ENCODE peak calls at places on chromosomes 1 and 21, in five cellular contexts. W, F, Y, P and M are unnamed samples.

GRCh38 chr1:162386292-162387225 is 5.0 kb downstream of the C1orf226 start:
- DNase-seq in F (no peak), P (no peak), Y (no peak), W (peak), M (no peak)

GRCh38 chr21:22516230-22516629 is 1518.0 kb downstream of the NCAM2 start:
- DNase-seq in W (no peak), Y (no peak), P (no peak), F (no peak), M (peak)

GRCh38 chr1:230851291-230851691 is 17.0 kb downstream of the C1orf198 start:
- DNase-seq in F (no peak), P (no peak), W (no peak), Y (no peak), M (no peak)

GRCh38 chr1:188499690-188500089 is 1670.9 kb downstream of the PLA2G4A start:
- DNase-seq in P (no peak), F (no peak), Y (no peak), W (no peak), M (no peak)

GRCh38 chr1:119611701-119612113 is 36.4 kb downstream of the ZNF697 start:
- DNase-seq in P (peak), F (peak), W (peak), Y (no peak), M (peak)

GRCh38 chr1:74392848-74393247 is 119.6 kb downstream of the LRRC53 start:
- DNase-seq in F (peak), Y (no peak), W (no peak), P (no peak), M (no peak)

GRCh38 chr1:13730751-13731482 is 30.9 kb downstream of the PRDM2 start:
- DNase-seq in W (peak), Y (peak), F (no peak), P (no peak), M (peak)

GRCh38 chr1:154784924-154785531 is 85.1 kb downstream of the KCNN3 start:
- DNase-seq in Y (peak), F (no peak), P (peak), W (no peak), M (no peak)

GRCh38 chr1:95941121-95941798 is 707.2 kb downstream of the RWDD3 start:
- DNase-seq in W (no peak), Y (no peak), F (no peak), P (no peak), M (no peak)

GRCh38 chr1:245234217-245235120 is 79.7 kb downstream of the KIF26B start:
- DNase-seq in F (no peak), Y (no peak), P (no peak), W (no peak), M (no peak)

GRCh38 chr1:172900359-172900997 is 150.3 kb downstream of the TNFSF18 start:
- DNase-seq in W (no peak), Y (no peak), F (no peak), P (no peak), M (no peak)

GRCh38 chr1:153344718-153345025 is 4.0 kb downstream of the PGLYRP4 start:
- DNase-seq in P (no peak), Y (no peak), F (no peak), W (no peak), M (peak)

GRCh38 chr1:205298191-205298994 is 23.2 kb downstream of the NUAK2 start:
- DNase-seq in F (no peak), Y (no peak), P (peak), W (no peak), M (no peak)

GRCh38 chr1:227729144-227729880 is 5.8 kb downstream of the JMJD4 start:
- DNase-seq in Y (no peak), P (no peak), W (peak), F (peak), M (no peak)

GRCh38 chr1:81912383-81912782 is 111.6 kb downstream of the ADGRL2 start:
- DNase-seq in Y (no peak), F (no peak), P (no peak), W (no peak), M (no peak)

GRCh38 chr1:84997667-84998600 is 1.0 kb upstream of the MCOLN2 start:
- DNase-seq in W (no peak), P (no peak), Y (no peak), F (peak), M (no peak)

GRCh38 chr1:51666463-51666862 is 49.6 kb downstream of the OSBPL9 start:
- DNase-seq in W (no peak), P (no peak), F (no peak), Y (no peak), M (peak)

GRCh38 chr1:12488666-12489354 is 129.2 kb downstream of the DHRS3 start:
- DNase-seq in F (no peak), Y (no peak), P (no peak), W (no peak), M (no peak)

GRCh38 chr1:66373072-66373685 is 160.8 kb upstream of the SGIP1 start:
- DNase-seq in F (no peak), W (no peak), P (no peak), Y (no peak), M (peak)

GRCh38 chr1:66152034-66152433 is 359.3 kb downstream of the PDE4B start:
- DNase-seq in W (no peak), P (no peak), Y (no peak), F (no peak), M (no peak)

GRCh38 chr1:153353226-153353947 is 4.3 kb upstream of the S100A9 start:
- DNase-seq in Y (no peak), W (peak), P (peak), F (peak), M (no peak)

GRCh38 chr1:62077821-62078220 is 116.8 kb upstream of the L1TD1 start:
- DNase-seq in F (no peak), W (no peak), P (no peak), Y (no peak), M (no peak)

GRCh38 chr1:155978973-155979429 is 654 bp upstream of the ARHGEF2 start:
- DNase-seq in W (peak), P (no peak), F (no peak), Y (no peak), M (peak)

GRCh38 chr1:8813991-8814390 is 3.4 kb downstream of the RERE start:
- DNase-seq in F (no peak), Y (no peak), P (no peak), W (no peak), M (no peak)

GRCh38 chr21:29321908-29322569 is 23.3 kb downstream of the BACH1 start:
- DNase-seq in W (no peak), Y (no peak), F (no peak), P (no peak), M (no peak)

GRCh38 chr1:110150330-110151174 is at the start of gene SLC6A17:
- DNase-seq in P (no peak), Y (no peak), F (peak), W (no peak), M (no peak)

GRCh38 chr1:237972186-237972585 is 81.5 kb upstream of the ZP4 start:
- DNase-seq in F (peak), W (no peak), P (no peak), Y (no peak), M (no peak)

GRCh38 chr21:35284199-35284598 is 235.1 kb upstream of the RUNX1 start:
- DNase-seq in W (no peak), Y (no peak), P (no peak), F (no peak), M (no peak)

GRCh38 chr1:3618576-3618903 is 6.3 kb upstream of the TPRG1L start:
- DNase-seq in W (no peak), Y (no peak), F (no peak), P (no peak), M (no peak)

GRCh38 chr1:228011721-228012311 is 5.0 kb downstream of the WNT3A start:
- DNase-seq in F (no peak), W (no peak), P (no peak), Y (no peak), M (no peak)

GRCh38 chr1:21162740-21163464 is 13.8 kb downstream of the EIF4G3 start:
- DNase-seq in Y (no peak), P (no peak), W (no peak), F (no peak), M (no peak)

GRCh38 chr1:119475866-119476439 is 31.1 kb upstream of the HSD3B1 start:
- DNase-seq in P (peak), W (peak), Y (no peak), F (peak), M (peak)

GRCh38 chr1:81551942-81552341 is 248.8 kb upstream of the ADGRL2 start:
- DNase-seq in F (no peak), W (no peak), P (no peak), Y (no peak), M (no peak)

GRCh38 chr1:89910780-89911179 is 84.1 kb upstream of the ZNF326 start:
- DNase-seq in P (no peak), W (no peak), F (no peak), Y (no peak), M (no peak)
- TF ChIP-seq REST in P (no peak), W (no peak), F (no peak), Y (no peak), M (no peak)

GRCh38 chr1:167553136-167554027 is at the start of gene CREG1:
- DNase-seq in F (peak), W (peak), P (peak), Y (no peak), M (peak)

GRCh38 chr1:167561753-167562152 is 8.2 kb upstream of the CREG1 start:
- DNase-seq in P (no peak), Y (no peak), F (no peak), W (no peak), M (no peak)

GRCh38 chr1:167554028-167554779 is 642 bp upstream of the CREG1 start:
- DNase-seq in W (peak), F (no peak), Y (no peak), P (no peak), M (peak)

GRCh38 chr1:167551359-167551758 is 2.2 kb downstream of the CREG1 start:
- DNase-seq in P (no peak), W (peak), F (no peak), Y (no peak), M (peak)

GRCh38 chr1:167555971-167556714 is 2.6 kb upstream of the CREG1 start:
- DNase-seq in P (peak), Y (no peak), F (peak), W (peak), M (peak)
- TF ChIP-seq POLR2AphosphoS5 in P (no peak), Y (no peak), F (no peak), W (no peak), M (no peak)

GRCh38 chr1:7690076-7690475 is 81.0 kb upstream of the VAMP3 start:
- DNase-seq in W (no peak), Y (no peak), F (no peak), P (no peak), M (no peak)

GRCh38 chr1:7687411-7687810 is 83.7 kb upstream of the VAMP3 start:
- DNase-seq in W (no peak), F (no peak), Y (no peak), P (no peak), M (no peak)

GRCh38 chr1:7690496-7691182 is 80.5 kb upstream of the VAMP3 start:
- DNase-seq in Y (no peak), W (no peak), F (no peak), P (no peak), M (no peak)

GRCh38 chr1:7686301-7686850 is 84.7 kb upstream of the VAMP3 start:
- DNase-seq in F (no peak), Y (no peak), W (no peak), P (no peak), M (no peak)

DNA sequence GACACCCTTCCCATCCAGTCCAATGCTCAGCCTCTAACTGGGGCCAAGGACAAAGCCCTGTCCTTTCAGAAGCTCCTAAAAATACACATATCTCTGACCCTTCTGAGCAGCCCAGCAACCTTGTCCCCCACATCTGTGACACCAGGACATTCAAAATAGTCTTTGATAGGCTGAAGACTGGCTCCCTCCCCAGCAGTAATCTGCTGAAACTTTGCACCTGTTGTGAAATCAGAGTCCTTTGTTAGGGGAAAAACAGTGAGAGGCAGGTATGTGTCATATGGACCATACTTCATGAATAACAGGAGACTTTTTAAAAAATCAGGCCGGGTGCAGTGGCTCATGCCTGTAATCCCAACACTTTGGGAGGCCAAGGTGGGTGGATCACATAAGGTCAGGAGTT is 82.4 kb upstream of the VAMP3 start:
- DNase-seq in F (no peak), W (no peak), P (peak), Y (no peak), M (no peak)
- TF ChIP-seq GABPA in F (no peak), W (no peak), P (no peak), Y (no peak), M (no peak)

DNA sequence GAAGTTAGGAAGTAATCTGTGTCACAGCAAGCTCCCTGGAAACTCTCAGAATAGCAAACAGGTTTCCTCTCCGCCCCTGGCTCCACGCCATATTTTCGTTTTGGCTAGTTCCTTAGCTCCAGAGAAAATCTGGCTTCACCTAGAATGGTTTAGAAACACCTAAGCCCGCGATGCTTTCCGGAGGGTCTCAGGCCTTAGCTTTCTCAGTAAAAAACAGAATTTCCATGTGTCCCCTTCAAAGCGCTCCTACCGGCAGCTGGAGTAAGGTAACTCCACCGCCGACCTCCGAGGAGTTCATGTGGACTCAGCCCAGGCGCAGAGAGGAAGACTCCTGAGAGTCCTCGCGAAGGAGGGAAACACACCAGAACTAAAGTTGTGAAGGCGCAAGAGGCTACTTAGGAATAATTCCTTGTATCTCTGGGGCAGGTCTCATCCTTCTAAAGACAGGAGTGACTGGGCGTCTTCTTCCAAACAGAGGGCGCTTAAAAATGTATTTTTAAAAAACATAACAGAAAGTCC is 406 bp downstream of the KIAA0040 start:
- DNase-seq in Y (no peak), P (no peak), F (peak), W (peak), M (no peak)
- TF ChIP-seq REST in Y (no peak), P (no peak), F (no peak), W (no peak), M (no peak)

GRCh38 chr1:26999440-26999987 is 6.0 kb downstream of the TRNP1 start:
- DNase-seq in F (no peak), W (no peak), Y (no peak), P (peak), M (no peak)
- TF ChIP-seq POLR2AphosphoS5 in F (peak), W (no peak), Y (no peak), P (peak), M (no peak)

GRCh38 chr1:97870574-97870973 is 50.3 kb downstream of the DPYD start:
- DNase-seq in Y (no peak), F (no peak), W (no peak), P (no peak), M (no peak)
- TF ChIP-seq GABPA in Y (no peak), F (no peak), W (no peak), P (no peak), M (no peak)

DNA sequence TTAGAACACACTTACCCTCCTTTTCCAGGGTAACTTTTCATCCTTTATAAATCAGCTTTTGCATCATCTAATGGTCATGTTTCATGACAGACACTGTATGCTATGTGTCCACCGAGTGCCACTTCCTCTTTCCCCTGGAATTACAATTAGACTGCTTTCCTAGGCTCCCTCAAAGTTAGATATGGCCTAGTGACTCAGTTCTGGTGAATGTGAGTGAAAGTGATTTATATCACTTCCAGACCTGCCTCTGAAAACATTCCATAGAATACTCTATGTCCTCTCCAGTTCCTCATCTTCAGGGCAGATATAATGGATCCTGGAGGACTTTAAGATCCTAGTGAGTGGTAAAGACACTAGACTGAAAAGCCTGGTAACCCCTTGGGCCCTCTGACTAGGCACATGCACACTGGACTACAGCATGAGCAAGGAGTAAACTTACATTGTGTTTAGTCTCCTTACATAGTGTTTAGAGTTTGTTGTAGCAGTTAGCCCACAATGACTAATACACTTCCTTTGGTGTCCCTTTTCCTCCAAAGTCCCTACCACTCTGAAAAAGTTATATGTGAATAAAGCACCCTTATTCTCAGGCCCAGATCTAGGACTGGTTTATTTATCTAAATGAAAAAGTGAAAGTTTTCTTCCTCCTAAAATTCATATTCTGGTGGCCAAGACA is 59.3 kb downstream of the GPR88 start:
- DNase-seq in W (no peak), P (no peak), Y (no peak), F (peak), M (peak)
- TF ChIP-seq REST in W (no peak), P (no peak), Y (no peak), F (peak), M (no peak)

DNA sequence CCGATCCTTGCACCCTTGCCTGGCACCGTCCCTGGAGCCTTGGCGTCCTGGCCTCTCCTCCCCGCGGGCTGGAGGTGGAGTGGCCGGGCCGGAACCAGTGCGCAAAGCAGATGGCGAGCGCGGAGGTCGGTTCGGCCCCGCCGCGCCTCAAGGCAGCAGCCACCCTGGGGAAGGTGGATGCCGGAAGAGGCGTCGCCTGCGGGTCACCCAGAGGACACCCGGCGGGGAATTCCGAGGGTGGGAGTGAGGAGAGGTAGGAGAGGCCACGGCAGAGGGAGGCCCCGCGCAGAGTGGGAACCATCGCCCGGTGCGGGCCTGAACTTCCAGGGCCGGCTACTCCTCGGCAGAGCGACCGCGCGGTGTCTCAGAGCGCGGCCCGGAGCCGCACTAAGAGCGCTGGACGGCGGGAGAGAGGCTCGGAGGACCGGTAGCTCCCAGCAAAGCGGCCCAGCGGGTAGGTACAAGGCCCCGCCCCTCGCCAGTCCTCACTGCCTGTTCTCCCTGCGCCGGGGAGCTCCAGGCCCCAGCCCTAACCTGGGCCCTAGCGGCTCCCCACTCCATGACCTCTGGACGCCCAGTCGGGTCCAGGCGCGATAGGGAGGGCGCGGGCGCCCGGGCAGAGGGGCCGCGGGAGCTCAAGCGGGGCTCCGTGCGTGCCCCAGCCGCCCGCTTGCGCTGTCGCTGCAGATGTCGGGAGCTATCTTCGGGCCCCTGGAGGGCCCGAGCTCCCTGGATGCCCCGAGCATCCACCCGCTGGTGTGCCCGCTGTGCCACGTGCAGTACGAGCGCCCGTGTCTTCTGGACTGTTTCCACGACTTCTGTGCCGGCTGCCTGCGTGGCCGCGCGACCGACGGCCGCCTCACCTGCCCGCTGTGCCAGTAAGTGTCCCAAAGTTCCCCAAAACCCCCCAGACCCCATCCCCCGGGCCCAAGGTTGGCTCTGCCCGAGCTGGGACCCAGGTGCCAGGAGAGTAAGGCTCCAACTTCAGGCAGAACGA is at the start of gene RNF207:
- DNase-seq in F (no peak), Y (no peak), P (peak), W (peak), M (no peak)
- TF ChIP-seq POLR2AphosphoS5 in F (no peak), Y (peak), P (peak), W (peak), M (no peak)